ENCODE peak calls at places on chromosomes 11 and 22, in five cellular contexts. M, W, R, Y and V are unnamed samples.

GRCh38 chr11:57322881-57323467 is 1.8 kb downstream of the TNKS1BP1 start:
- DNase-seq in M (peak; percentile 72), Y (no peak), W (peak; percentile 36), R (no peak), V (no peak)

GRCh38 chr11:26572770-26573402 is 823 bp upstream of the MUC15 start:
- DNase-seq in M (peak; percentile 30), W (peak; percentile 38), Y (no peak), R (no peak), V (peak; percentile 14)

GRCh38 chr11:64331569-64332371 is 8.2 kb upstream of the CCDC88B start:
- DNase-seq in W (peak; percentile 97), M (peak; percentile 53), Y (peak; percentile 71), R (peak; percentile 68), V (no peak)

GRCh38 chr11:120334894-120335462 is 1.2 kb upstream of the ARHGEF12 start:
- DNase-seq in W (peak; percentile 77), R (peak; percentile 52), Y (peak; percentile 72), M (peak; percentile 34), V (peak; percentile 71)

GRCh38 chr11:12523180-12523924 is 146.0 kb downstream of the PARVA start:
- DNase-seq in W (no peak), M (peak; percentile 82), Y (peak; percentile 31), R (no peak), V (no peak)

GRCh38 chr11:67483901-67484665 is 1.3 kb downstream of the AIP start:
- DNase-seq in R (no peak), W (peak; percentile 51), M (no peak), Y (no peak), V (no peak)

GRCh38 chr22:42320463-42321416 is 50.3 kb upstream of the TCF20 start:
- DNase-seq in W (no peak), Y (no peak), M (no peak), R (no peak), V (no peak)

GRCh38 chr11:65236194-65237059 is 25.3 kb upstream of the POLA2 start:
- DNase-seq in M (no peak), Y (no peak), W (no peak), R (no peak), V (no peak)

GRCh38 chr11:125645871-125646270 is 20.9 kb downstream of the CHEK1 start:
- DNase-seq in W (no peak), Y (no peak), R (no peak), M (no peak), V (no peak)

GRCh38 chr11:33608386-33608785 is 92.2 kb downstream of the C11orf91 start:
- DNase-seq in Y (no peak), R (no peak), W (no peak), M (no peak), V (no peak)

GRCh38 chr11:86013718-86014117 is 55.2 kb downstream of the PICALM start:
- DNase-seq in R (no peak), M (no peak), Y (no peak), W (no peak), V (no peak)

GRCh38 chr22:36743011-36743410 is 32.9 kb downstream of the IFT27 start:
- DNase-seq in Y (no peak), W (no peak), M (no peak), R (no peak), V (no peak)

GRCh38 chr22:40332319-40332781 is 13.9 kb upstream of the ADSL start:
- DNase-seq in Y (no peak), W (no peak), M (no peak), R (no peak), V (no peak)

GRCh38 chr11:109641549-109641948 is 219.6 kb downstream of the C11orf87 start:
- DNase-seq in Y (no peak), W (peak; percentile 2), M (peak; percentile 49), R (no peak), V (peak; percentile 77)

GRCh38 chr11:257766-258493 is 20.3 kb upstream of the NLRP6 start:
- DNase-seq in Y (no peak), M (no peak), R (no peak), W (peak; percentile 11), V (no peak)

GRCh38 chr11:2387266-2387982 is 10.3 kb downstream of the CD81 start:
- DNase-seq in W (no peak), M (no peak), R (no peak), Y (no peak), V (peak; percentile 32)

GRCh38 chr11:109970516-109971183 is 122.5 kb upstream of the ZC3H12C start:
- DNase-seq in Y (no peak), W (no peak), M (no peak), R (no peak), V (no peak)

GRCh38 chr22:32413715-32414114 is 1.7 kb upstream of the RTCB start:
- DNase-seq in M (no peak), Y (no peak), R (no peak), W (peak; percentile 37), V (no peak)

GRCh38 chr11:34238966-34239365 is 118.8 kb downstream of the ABTB2 start:
- DNase-seq in R (no peak), W (no peak), M (peak; percentile 80), Y (no peak), V (no peak)

GRCh38 chr11:77515483-77515882 is 41.6 kb upstream of the PAK1 start:
- DNase-seq in Y (no peak), W (peak; percentile 9), M (no peak), R (no peak), V (no peak)

GRCh38 chr11:78194490-78194889 is 5.8 kb downstream of the USP35 start:
- DNase-seq in R (no peak), M (no peak), W (peak; percentile 60), Y (no peak), V (no peak)

GRCh38 chr11:35246725-35247124 is 107.8 kb downstream of the CD44 start:
- DNase-seq in R (no peak), W (peak; percentile 9), M (peak; percentile 33), Y (peak; percentile 39), V (no peak)

GRCh38 chr22:23926561-23926960 is 32.4 kb downstream of the MIF start:
- DNase-seq in W (no peak), R (no peak), M (no peak), Y (no peak), V (no peak)

GRCh38 chr11:119823077-119823476 is 94.1 kb upstream of the NECTIN1 start:
- DNase-seq in R (no peak), Y (no peak), W (no peak), M (no peak), V (no peak)

GRCh38 chr11:88174627-88175003 is 628 bp downstream of the RAB38 start:
- DNase-seq in Y (peak; percentile 50), R (peak; percentile 36), M (peak; percentile 49), W (peak; percentile 86), V (peak; percentile 45)

GRCh38 chr11:73215191-73216134 is 2.6 kb upstream of the P2RY2 start:
- DNase-seq in Y (no peak), M (no peak), R (no peak), W (no peak), V (peak; percentile 1)

GRCh38 chr22:27063381-27063780 is 406.0 kb downstream of the MIAT start:
- DNase-seq in W (no peak), Y (no peak), M (no peak), R (no peak), V (no peak)